ENCODE peak calls at places on chromosomes 3 and 15, in four cellular contexts. I is mammary epithelial cell, D is lung, O is cardiac muscle cell. U is an unnamed sample. For H3K36me3, the result is how much of the 10 kb centered on the place peaks cover.

GRCh38 chr15:50636146-50636545 is 50.5 kb downstream of the TRPM7 start:
- DNase-seq in D (no peak), I (no peak), O (no peak), U (no peak)

GRCh38 chr15:74263473-74263872 is 27.3 kb downstream of the CCDC33 start:
- DNase-seq in O (no peak), D (no peak), I (peak), U (no peak)

GRCh38 chr3:179760944-179761343 is 108.1 kb downstream of the USP13 start:
- DNase-seq in I (peak), O (no peak), D (no peak), U (no peak)

GRCh38 chr3:62597481-62597880 is 224.1 kb upstream of the FEZF2 start:
- DNase-seq in D (no peak), O (no peak), I (no peak), U (no peak)

GRCh38 chr3:184541886-184542562 is 19.6 kb upstream of the EPHB3 start:
- DNase-seq in D (peak), I (no peak), O (no peak), U (no peak)

GRCh38 chr15:72237286-72238224 is 6.6 kb upstream of the PKM start:
- DNase-seq in D (peak), O (no peak), I (peak), U (no peak)

GRCh38 chr3:123328851-123329635 is 119.8 kb downstream of the ADCY5 start:
- DNase-seq in O (peak), D (peak), I (peak), U (no peak)

GRCh38 chr3:150829408-150829807 is 66.4 kb upstream of the SIAH2 start:
- DNase-seq in D (no peak), O (no peak), I (no peak), U (no peak)

GRCh38 chr15:99507732-99508571 is 57.8 kb upstream of the MEF2A start:
- DNase-seq in D (no peak), I (peak), O (no peak), U (no peak)

GRCh38 chr3:182969277-182969676 is 11.1 kb downstream of the DCUN1D1 start:
- DNase-seq in I (peak), O (no peak), D (no peak), U (peak)

GRCh38 chr3:126960604-126960995 is 22.3 kb upstream of the PLXNA1 start:
- DNase-seq in D (no peak), O (no peak), I (no peak), U (no peak)

GRCh38 chr3:134743006-134743405 is 52.1 kb upstream of the EPHB1 start:
- DNase-seq in I (no peak), O (no peak), D (peak), U (no peak)

GRCh38 chr15:70198441-70199123 is 100.9 kb upstream of the TLE3 start:
- DNase-seq in I (no peak), D (no peak), O (no peak), U (no peak)

GRCh38 chr3:175413926-175414325 is 554.8 kb downstream of the NAALADL2 start:
- DNase-seq in D (no peak), I (no peak), O (no peak), U (no peak)

GRCh38 chr3:66400381-66401156 is 100.3 kb downstream of the LRIG1 start:
- DNase-seq in I (no peak), D (no peak), O (no peak), U (no peak)

GRCh38 chr15:88894819-88895767 is at the start of gene HAPLN3:
- DNase-seq in I (peak), D (no peak), O (peak), U (no peak)

GRCh38 chr15:42490246-42490742 is 647 bp downstream of the ZNF106 start:
- DNase-seq in D (peak), O (no peak), I (peak), U (no peak)

GRCh38 chr3:108100906-108101305 is 10.1 kb upstream of the CD47 start:
- DNase-seq in D (no peak), I (no peak), O (no peak), U (no peak)

GRCh38 chr3:134003066-134003465 is 26.7 kb downstream of the SLCO2A1 start:
- DNase-seq in O (no peak), D (no peak), I (peak), U (no peak)

DNA sequence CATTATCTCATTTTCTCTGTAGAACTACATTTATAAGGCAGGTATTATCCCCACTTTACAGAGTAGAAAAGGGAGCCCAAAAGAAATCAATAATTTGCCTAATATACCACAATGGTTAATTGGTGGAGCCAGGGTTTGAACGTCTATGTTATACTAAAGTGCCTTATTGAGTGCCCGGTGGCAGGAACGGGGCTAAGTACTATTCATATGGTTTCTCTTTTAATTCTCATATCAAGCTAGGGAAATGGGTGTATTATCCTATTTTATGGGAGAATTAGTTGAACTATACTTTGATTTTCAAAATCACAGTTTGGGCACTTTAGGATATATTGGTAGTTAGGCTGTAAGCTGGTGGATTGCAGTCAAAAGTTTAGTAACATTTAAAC is 1.5 kb downstream of the CEP97 start:
- DNase-seq in O (no peak), I (no peak), D (no peak), U (no peak)
- H3K36me3 ChIP-seq in O (under half), I (under half), D (under half), U (under half)

GRCh38 chr3:12818773-12819172 is 22.3 kb downstream of the CAND2 start:
- DNase-seq in D (no peak), O (no peak), I (no peak), U (no peak)

GRCh38 chr3:12816521-12817340 is 20.3 kb downstream of the CAND2 start:
- DNase-seq in D (no peak), I (no peak), O (no peak), U (no peak)

GRCh38 chr3:12818273-12818672 is 21.8 kb downstream of the CAND2 start:
- DNase-seq in D (no peak), I (no peak), O (no peak), U (no peak)

GRCh38 chr3:12815719-12816118 is 19.2 kb downstream of the CAND2 start:
- DNase-seq in I (no peak), D (no peak), O (no peak), U (no peak)

GRCh38 chr3:12817341-12817705 is 20.8 kb downstream of the CAND2 start:
- DNase-seq in I (no peak), D (no peak), O (no peak), U (no peak)
- H3K36me3 ChIP-seq in I (under half), D (under half), O (under half), U (under half)

GRCh38 chr15:40090774-40091455 is 17.8 kb downstream of the BMF start:
- DNase-seq in I (no peak), O (no peak), D (no peak), U (no peak)

GRCh38 chr15:40094156-40094555 is 14.5 kb downstream of the BMF start:
- DNase-seq in D (no peak), O (no peak), I (no peak), U (no peak)

GRCh38 chr15:40092416-40093223 is 16.1 kb downstream of the BMF start:
- DNase-seq in D (no peak), O (peak), I (no peak), U (peak)

GRCh38 chr15:40093224-40093842 is 15.3 kb downstream of the BMF start:
- DNase-seq in D (no peak), O (no peak), I (no peak), U (no peak)

DNA sequence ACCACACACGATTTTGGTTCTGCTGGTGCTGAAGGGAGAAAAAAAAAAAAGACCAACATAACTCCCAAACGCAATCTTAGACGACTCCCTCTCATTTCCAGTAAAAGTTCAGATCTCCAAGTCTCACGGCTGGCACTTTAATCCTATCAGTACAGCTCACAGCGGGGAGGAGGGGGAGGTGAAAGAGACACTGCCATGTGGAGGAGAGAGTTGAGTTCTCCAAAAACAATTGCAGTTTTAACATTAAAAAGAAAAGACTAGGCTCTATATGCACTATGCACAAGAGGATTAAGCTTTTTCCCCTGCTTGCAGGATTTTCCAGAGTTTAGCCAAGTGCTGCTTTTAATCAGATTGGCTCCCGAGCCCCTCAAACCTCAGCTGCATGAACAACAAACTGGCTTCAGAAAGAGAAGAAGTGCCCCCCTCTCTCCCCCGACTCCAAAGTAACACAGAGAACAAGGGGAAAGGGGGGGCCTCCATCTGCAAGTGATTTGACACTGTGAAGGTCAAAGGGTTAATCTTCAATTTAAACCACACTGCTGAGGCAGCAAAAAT is 16.7 kb downstream of the BMF start:
- DNase-seq in I (no peak), O (peak), D (no peak), U (peak)
- H3K36me3 ChIP-seq in I (under half), O (under half), D (under half), U (under half)

GRCh38 chr15:46442901-46443590 is 808.2 kb downstream of the SQOR start:
- DNase-seq in D (no peak), I (no peak), O (no peak), U (no peak)

GRCh38 chr15:46441294-46442062 is 806.6 kb downstream of the SQOR start:
- DNase-seq in D (no peak), I (no peak), O (peak), U (no peak)

GRCh38 chr15:46442196-46442595 is 807.4 kb downstream of the SQOR start:
- DNase-seq in O (peak), I (no peak), D (no peak), U (no peak)
- H3K36me3 ChIP-seq in O (under half), I (under half), D (under half), U (under half)

DNA sequence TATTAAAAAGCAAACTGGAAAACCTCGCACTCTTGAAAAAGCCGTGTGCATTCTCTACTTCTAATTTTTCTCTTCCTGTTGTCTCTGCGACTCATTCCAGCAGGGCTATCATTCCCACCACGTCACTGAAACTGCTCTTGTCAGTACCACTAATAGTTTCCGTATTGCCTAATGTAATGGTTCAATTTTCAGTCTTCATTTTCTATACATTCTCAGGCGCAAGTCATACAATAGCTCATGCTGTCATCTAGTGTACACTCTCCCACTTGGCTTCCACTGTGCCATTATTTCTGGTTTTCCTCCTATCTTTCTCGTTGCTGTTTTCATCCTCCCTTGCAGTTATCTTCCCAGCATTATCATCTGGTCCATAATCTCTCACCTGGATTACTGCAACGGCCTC is 160.2 kb downstream of the SPATA16 start:
- DNase-seq in O (no peak), D (no peak), I (no peak), U (no peak)
- H3K36me3 ChIP-seq in O (under half), D (under half), I (under half), U (under half)

DNA sequence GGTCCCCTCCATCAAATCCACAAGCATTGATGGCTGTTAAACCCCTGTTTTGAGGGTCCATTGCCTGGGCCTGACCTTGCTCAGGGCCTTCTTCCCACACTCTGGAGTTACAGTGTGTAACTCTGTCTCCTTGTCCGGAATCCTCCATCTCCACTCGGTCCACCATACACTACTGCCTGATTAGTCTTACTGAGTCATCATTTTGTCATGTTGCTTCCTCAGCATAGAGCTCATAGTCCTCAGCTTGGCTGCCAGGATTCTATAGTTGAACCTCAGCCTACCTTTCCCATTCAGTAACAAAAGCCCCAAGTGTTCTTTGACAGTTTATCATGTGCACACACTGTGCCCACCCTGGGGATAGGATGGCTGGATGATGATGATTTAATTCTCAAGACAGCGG is 113.0 kb downstream of the PDE8A start:
- DNase-seq in I (peak), D (no peak), O (no peak), U (no peak)
- H3K36me3 ChIP-seq in I (under half), D (under half), O (under half), U (under half)

GRCh38 chr3:52606373-52607085 is 70.1 kb downstream of the UQCC5 start:
- DNase-seq in I (peak), D (peak), O (peak), U (no peak)

GRCh38 chr3:52614689-52615088 is 71.0 kb downstream of the PBRM1 start:
- DNase-seq in D (no peak), O (no peak), I (peak), U (no peak)

GRCh38 chr3:52608337-52608736 is 71.9 kb downstream of the UQCC5 start:
- DNase-seq in O (no peak), D (no peak), I (no peak), U (no peak)

GRCh38 chr3:52615178-52615577 is 70.5 kb downstream of the PBRM1 start:
- DNase-seq in D (no peak), O (no peak), I (no peak), U (no peak)

DNA sequence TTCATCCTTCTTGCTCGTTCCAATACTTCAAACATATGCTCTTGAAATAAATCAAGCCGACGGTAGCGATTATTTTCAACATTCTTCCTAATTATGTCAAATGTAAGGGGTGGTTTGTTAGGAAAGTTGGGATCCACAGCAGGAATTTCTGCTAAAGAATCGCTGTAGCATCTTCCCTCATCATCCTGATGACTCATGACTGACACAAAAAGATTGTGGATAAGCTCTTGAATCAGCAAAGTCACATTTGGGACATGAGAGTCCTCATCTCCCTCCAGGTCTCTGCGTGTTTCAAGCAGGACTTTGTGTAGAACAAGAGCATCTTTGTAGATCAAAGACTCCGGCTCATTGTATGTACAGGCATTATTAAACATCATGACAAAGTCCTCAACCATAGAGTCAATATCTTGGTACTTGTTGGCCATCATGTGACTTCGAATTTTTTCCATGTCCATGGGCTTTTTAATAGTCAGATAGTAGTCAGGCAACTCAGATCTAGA is 73.0 kb downstream of the UQCC5 start:
- DNase-seq in I (no peak), D (no peak), O (no peak), U (no peak)
- H3K36me3 ChIP-seq in I (under half), D (under half), O (under half), U (half or more)

GRCh38 chr3:196810963-196811581 is 56.6 kb upstream of the SENP5 start:
- DNase-seq in I (no peak), D (no peak), O (no peak), U (no peak)

GRCh38 chr3:196812853-196813252 is 54.9 kb upstream of the SENP5 start:
- DNase-seq in I (no peak), O (no peak), D (no peak), U (no peak)

DNA sequence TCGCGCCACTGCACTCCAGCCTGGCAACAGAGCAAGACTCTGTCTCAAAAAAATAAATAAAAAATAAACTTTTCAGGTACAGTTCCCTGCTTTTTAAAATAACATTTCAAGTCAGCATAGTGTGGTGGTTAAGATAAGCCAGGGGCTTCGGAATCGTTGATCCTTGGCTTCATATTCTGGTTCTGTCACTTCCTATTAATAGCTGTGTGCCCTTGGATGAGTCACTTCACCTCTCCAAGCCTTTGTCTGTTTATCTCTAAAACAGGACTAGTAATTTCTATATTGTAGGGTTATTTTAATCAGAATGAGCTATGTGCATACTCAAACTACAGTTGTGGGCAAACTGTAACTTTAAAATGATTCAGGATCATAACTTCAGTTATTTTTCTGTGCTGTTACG is 53.8 kb upstream of the SENP5 start:
- DNase-seq in I (no peak), D (no peak), O (no peak), U (no peak)
- H3K36me3 ChIP-seq in I (under half), D (under half), O (under half), U (half or more)

GRCh38 chr3:13515036-13515435 is 33.9 kb upstream of the FBLN2 start:
- DNase-seq in I (no peak), D (no peak), O (no peak), U (no peak)
- H3K36me3 ChIP-seq in I (under half), D (under half), O (under half), U (under half)

GRCh38 chr3:50314342-50314741 is 8.2 kb downstream of the HYAL2 start:
- DNase-seq in O (no peak), D (no peak), I (no peak), U (no peak)
- H3K36me3 ChIP-seq in O (under half), D (under half), I (under half), U (under half)

U was measured in SK-N-MC.